ENCODE peak calls at places on chromosomes 5 and 9, in six cellular contexts. N, H, I, Z, J and W are unnamed samples.

GRCh38 chr9:35811364-35812024 is 568 bp downstream of the SPAG8 start:
- DNase-seq in N (no peak), H (no peak), I (no peak), Z (peak; percentile 44), J (no peak), W (no peak)

GRCh38 chr9:96874947-96875459 is 20.7 kb upstream of the ZNF782 start:
- DNase-seq in N (peak; percentile 49), H (no peak), I (peak; percentile 76), Z (peak; percentile 73), J (peak; percentile 40), W (peak; percentile 63)

GRCh38 chr5:5886812-5887486 is 464.5 kb downstream of the ICE1 start:
- DNase-seq in N (peak; percentile 14), H (peak; percentile 34), I (peak; percentile 3), Z (no peak), J (no peak), W (peak; percentile 8)

GRCh38 chr5:93708442-93708841 is 33.0 kb downstream of the POU5F2 start:
- DNase-seq in N (no peak), H (no peak), I (no peak), Z (no peak), J (no peak), W (no peak)

GRCh38 chr5:1127991-1128785 is 16.3 kb upstream of the SLC12A7 start:
- DNase-seq in N (no peak), H (no peak), I (no peak), Z (no peak), J (no peak), W (no peak)

GRCh38 chr5:101783241-101784095 is 512.6 kb downstream of the SLCO4C1 start:
- DNase-seq in N (no peak), H (no peak), I (no peak), Z (no peak), J (no peak), W (no peak)

GRCh38 chr9:135061441-135061840 is 26.0 kb upstream of the OLFM1 start:
- DNase-seq in N (no peak), H (no peak), I (no peak), Z (no peak), J (no peak), W (no peak)

GRCh38 chr9:94945191-94946144 is 219.0 kb downstream of the AOPEP start:
- DNase-seq in N (peak; percentile 81), H (peak; percentile 57), I (no peak), Z (peak; percentile 55), J (no peak), W (peak; percentile 25)

GRCh38 chr9:82488702-82489578 is 500.4 kb downstream of the SPATA31D1 start:
- DNase-seq in N (no peak), H (no peak), I (peak; percentile 80), Z (no peak), J (no peak), W (no peak)

GRCh38 chr9:32398207-32398606 is 13.8 kb downstream of the ACO1 start:
- DNase-seq in N (no peak), H (no peak), I (no peak), Z (no peak), J (no peak), W (no peak)

GRCh38 chr5:1731091-1731639 is 68.5 kb downstream of the MRPL36 start:
- DNase-seq in N (no peak), H (no peak), I (no peak), Z (no peak), J (no peak), W (no peak)

GRCh38 chr9:93301291-93301811 is 117.4 kb downstream of the WNK2 start:
- DNase-seq in N (no peak), H (no peak), I (no peak), Z (no peak), J (no peak), W (no peak)

GRCh38 chr9:12681620-12682019 is 11.6 kb upstream of the TYRP1 start:
- DNase-seq in N (peak; percentile 12), H (no peak), I (no peak), Z (no peak), J (no peak), W (no peak)

GRCh38 chr5:122076669-122077450 is 1.2 kb downstream of the LOX start:
- DNase-seq in N (peak; percentile 73), H (no peak), I (peak; percentile 70), Z (peak; percentile 88), J (no peak), W (peak; percentile 45)

GRCh38 chr9:30796806-30797205 is 1587.6 kb upstream of the ACO1 start:
- DNase-seq in N (no peak), H (no peak), I (no peak), Z (no peak), J (no peak), W (no peak)

GRCh38 chr9:135692410-135692809 is 6.9 kb downstream of the SOHLH1 start:
- DNase-seq in N (no peak), H (peak; percentile 24), I (no peak), Z (no peak), J (no peak), W (no peak)

GRCh38 chr9:38003946-38004808 is 64.8 kb downstream of the SHB start:
- DNase-seq in N (no peak), H (no peak), I (no peak), Z (no peak), J (no peak), W (no peak)

GRCh38 chr9:113626735-113627495 is 163.4 kb downstream of the RGS3 start:
- DNase-seq in N (no peak), H (no peak), I (no peak), Z (no peak), J (no peak), W (no peak)

GRCh38 chr5:66850354-66851075 is 254.3 kb downstream of the MAST4 start:
- DNase-seq in N (no peak), H (no peak), I (no peak), Z (no peak), J (no peak), W (peak; percentile 72)

GRCh38 chr5:42583322-42583721 is 160.1 kb downstream of the GHR start:
- DNase-seq in N (peak; percentile 58), H (peak; percentile 88), I (peak; percentile 64), Z (peak; percentile 59), J (peak; percentile 2), W (peak; percentile 65)

GRCh38 chr9:15746905-15747304 is 194.1 kb downstream of the CCDC171 start:
- DNase-seq in N (no peak), H (no peak), I (no peak), Z (no peak), J (no peak), W (no peak)

GRCh38 chr5:73900566-73900965 is 274.6 kb downstream of the ARHGEF28 start:
- DNase-seq in N (peak; percentile 14), H (no peak), I (no peak), Z (no peak), J (no peak), W (no peak)

DNA sequence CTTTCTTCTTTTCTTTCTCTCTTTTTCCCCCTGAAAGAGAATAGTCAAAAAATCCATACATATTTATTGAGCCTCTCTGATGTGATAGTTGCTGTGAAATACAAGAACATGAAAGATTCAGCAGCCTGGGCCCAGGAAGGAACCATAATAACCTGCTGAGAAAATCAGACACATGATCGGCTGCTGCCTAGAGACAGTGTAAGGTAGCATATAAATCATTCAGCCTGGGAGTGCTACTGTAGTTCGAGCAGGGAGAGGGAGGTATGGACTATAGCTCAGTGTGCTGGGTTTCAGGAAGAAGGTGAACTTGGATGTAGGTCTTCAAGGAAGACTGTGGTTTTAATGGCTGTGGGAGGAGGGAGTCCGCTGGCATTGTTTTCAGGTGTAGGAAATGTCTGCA is 469.1 kb downstream of the RAB3C start:
- DNase-seq in N (no peak), H (no peak), I (no peak), Z (no peak), J (no peak), W (no peak)
- TF ChIP-seq MYC in N (no peak), H (no peak), I (no peak), Z (no peak), J (no peak), W (no peak)

DNA sequence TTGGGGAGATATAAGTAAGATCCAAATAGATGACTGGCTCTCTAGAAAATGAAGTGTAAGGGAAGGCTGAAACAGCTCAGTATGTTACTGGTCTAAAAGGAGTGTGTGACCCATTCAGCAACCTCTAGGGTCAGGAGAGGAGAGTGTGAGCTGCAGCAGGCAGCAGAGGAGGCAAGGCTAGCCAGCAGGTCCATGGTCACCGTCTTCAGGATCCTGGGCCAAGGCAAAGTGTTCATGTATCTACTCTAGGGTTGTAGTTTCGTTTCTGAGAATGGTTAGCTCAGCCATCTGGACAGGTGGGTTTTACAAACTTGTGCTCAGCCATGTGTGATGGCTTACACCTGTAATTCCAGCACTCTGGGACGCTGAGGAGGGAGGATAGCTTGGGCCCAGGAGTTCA is 13.7 kb downstream of the MYO10 start:
- DNase-seq in N (no peak), H (no peak), I (no peak), Z (no peak), J (no peak), W (no peak)
- TF ChIP-seq MYC in N (no peak), H (no peak), I (no peak), Z (no peak), J (no peak), W (no peak)

DNA sequence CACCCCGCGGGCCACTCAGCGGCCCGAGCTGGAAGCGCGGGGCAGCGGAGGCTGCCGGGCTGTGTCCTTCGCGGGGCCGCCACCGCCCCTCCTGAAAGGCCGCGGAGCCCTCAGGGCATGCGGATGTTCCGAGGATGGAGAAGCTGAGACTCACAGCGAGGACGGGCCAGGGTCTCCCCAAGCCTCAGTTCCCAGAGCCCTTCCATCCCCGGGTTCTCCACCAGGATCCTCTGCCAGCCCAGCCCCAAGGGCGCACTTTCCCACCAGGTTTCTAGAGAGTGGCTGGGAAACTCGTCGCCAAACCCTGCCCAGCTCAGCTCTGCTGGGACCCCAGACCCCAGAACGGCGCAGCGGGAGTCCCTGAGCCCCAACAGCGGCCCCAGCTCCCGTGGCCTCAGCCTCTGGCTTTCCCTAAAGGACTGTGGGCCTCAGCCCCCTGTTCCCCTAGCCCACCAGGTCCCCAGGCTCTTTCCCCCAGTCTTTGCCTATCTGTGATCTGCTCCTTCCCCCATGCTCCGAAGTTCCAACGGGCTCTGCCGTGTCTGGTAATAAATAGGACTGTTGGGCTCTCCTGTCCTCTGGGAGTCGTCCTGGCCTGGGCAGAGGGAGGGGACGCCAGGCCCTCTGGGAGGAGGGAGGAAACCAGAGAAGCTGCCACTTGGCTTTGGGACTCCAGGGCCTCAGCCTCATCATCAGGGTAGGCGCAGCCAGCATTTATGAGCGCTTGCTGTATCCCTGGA is 27.9 kb downstream of the ADGRD2 start:
- DNase-seq in N (no peak), H (no peak), I (no peak), Z (no peak), J (no peak), W (no peak)
- TF ChIP-seq MYC in N (no peak), H (no peak), I (no peak), Z (no peak), J (no peak), W (no peak)

DNA sequence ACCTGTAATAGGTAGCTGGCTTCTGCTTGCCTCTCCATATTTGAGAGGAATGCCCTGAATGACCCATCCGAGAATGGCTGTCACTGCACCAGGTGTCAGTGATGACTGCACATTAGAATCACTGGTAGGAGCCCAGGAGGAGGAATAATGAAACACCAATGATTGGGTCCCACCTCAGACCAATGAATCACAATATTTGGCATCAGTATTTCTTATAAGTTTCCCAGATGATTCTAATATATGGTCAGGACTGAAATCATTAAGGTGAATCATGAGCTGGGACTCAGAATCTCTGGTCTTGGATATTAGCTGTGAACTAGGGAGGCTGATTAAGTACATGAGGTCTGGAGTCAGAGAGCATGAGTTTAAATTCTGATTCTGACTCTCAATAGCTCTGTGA is 23.4 kb downstream of the ARSB start:
- DNase-seq in N (no peak), H (no peak), I (no peak), Z (no peak), J (no peak), W (no peak)
- TF ChIP-seq MYC in N (no peak), H (no peak), I (no peak), Z (no peak), J (no peak), W (no peak)